ENCODE peak calls at places on chromosome 4, in four cellular contexts. L, C, G and M are unnamed samples. For H3K4me1, the result is how much of the 10 kb centered on the place peaks cover.

GRCh38 chr4:167541286-167541685 is 307.0 kb upstream of the SPOCK3 start:
- DNase-seq in L (no peak), C (no peak), G (no peak), M (peak)

GRCh38 chr4:6445403-6446129 is 26.8 kb downstream of the PPP2R2C start:
- DNase-seq in L (no peak), C (no peak), G (no peak), M (no peak)

GRCh38 chr4:2159931-2160330 is 82.0 kb downstream of the HAUS3 start:
- DNase-seq in L (no peak), C (no peak), G (no peak), M (no peak)

GRCh38 chr4:3703677-3704521 is 62.3 kb upstream of the ADRA2C start:
- DNase-seq in L (no peak), C (no peak), G (no peak), M (no peak)

GRCh38 chr4:44493924-44494323 is 45.3 kb upstream of the KCTD8 start:
- DNase-seq in L (no peak), C (no peak), G (no peak), M (peak)

GRCh38 chr4:94978904-94979303 is 221.1 kb downstream of the BMPR1B start:
- DNase-seq in L (no peak), C (no peak), G (no peak), M (no peak)

GRCh38 chr4:145234086-145234694 is 53.8 kb upstream of the OTUD4 start:
- DNase-seq in L (no peak), C (no peak), G (peak), M (peak)

GRCh38 chr4:144591401-144591800 is 54.6 kb upstream of the HHIP start:
- DNase-seq in L (no peak), C (no peak), G (no peak), M (peak)

GRCh38 chr4:156945532-156945931 is 26.1 kb downstream of the PDGFC start:
- DNase-seq in L (no peak), C (no peak), G (no peak), M (peak)

GRCh38 chr4:175125410-175126068 is 207.4 kb downstream of the ADAM29 start:
- DNase-seq in L (no peak), C (no peak), G (no peak), M (no peak)

GRCh38 chr4:101651778-101652177 is 138.8 kb upstream of the BANK1 start:
- DNase-seq in L (no peak), C (peak), G (no peak), M (peak)

GRCh38 chr4:21811576-21811975 is 137.0 kb downstream of the KCNIP4 start:
- DNase-seq in L (no peak), C (no peak), G (no peak), M (peak)

GRCh38 chr4:177726111-177726510 is 283.9 kb upstream of the AGA start:
- DNase-seq in L (no peak), C (no peak), G (no peak), M (peak)

GRCh38 chr4:99507762-99508161 is 3.1 kb upstream of the C4orf17 start:
- DNase-seq in L (no peak), C (no peak), G (peak), M (no peak)

GRCh38 chr4:86831262-86832090 is 17.7 kb downstream of the SLC10A6 start:
- DNase-seq in L (peak), C (peak), G (no peak), M (peak)

GRCh38 chr4:159540501-159540900 is 437.6 kb downstream of the RAPGEF2 start:
- DNase-seq in L (no peak), C (no peak), G (no peak), M (no peak)
- H3K4me1 ChIP-seq in L (under half), C (under half), G (under half), M (under half)

DNA sequence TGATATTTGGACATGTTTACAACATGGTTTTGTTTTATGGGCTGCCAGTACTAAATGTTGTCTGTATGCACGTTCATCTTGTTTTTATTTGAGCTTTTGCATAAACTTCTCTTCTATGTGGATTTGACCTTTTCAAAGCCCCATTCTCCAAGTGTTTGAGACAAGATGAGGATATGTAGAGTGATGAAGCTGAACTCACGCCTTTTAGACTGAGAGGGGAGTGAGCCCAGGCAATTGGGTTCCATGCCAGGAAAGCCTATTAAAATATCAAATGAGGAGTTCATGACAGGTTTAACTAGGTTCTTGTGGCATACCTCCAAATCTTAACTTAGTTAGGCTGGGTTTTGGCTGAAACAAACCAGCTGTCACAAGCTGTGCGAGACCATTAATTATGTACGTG is 170.4 kb upstream of the LDB2 start:
- DNase-seq in L (no peak), C (no peak), G (no peak), M (no peak)
- H3K4me1 ChIP-seq in L (under half), C (under half), G (under half), M (half or more)

GRCh38 chr4:8613421-8614364 is 21.1 kb downstream of the CPZ start:
- DNase-seq in L (peak), C (no peak), G (no peak), M (no peak)
- H3K4me1 ChIP-seq in L (under half), C (under half), G (under half), M (under half)

GRCh38 chr4:153570228-153570973 is 104.2 kb downstream of the TMEM131L start:
- DNase-seq in L (no peak), C (no peak), G (no peak), M (no peak)
- H3K4me1 ChIP-seq in L (under half), C (half or more), G (under half), M (under half)

GRCh38 chr4:184342167-184342856 is 124.6 kb upstream of the ENPP6 start:
- DNase-seq in L (no peak), C (no peak), G (no peak), M (no peak)
- H3K4me1 ChIP-seq in L (under half), C (under half), G (under half), M (under half)

GRCh38 chr4:155690044-155690837 is 23.6 kb downstream of the GUCY1A1 start:
- DNase-seq in L (no peak), C (no peak), G (no peak), M (no peak)

GRCh38 chr4:155679343-155679742 is 12.7 kb downstream of the GUCY1A1 start:
- DNase-seq in L (no peak), C (no peak), G (no peak), M (peak)

GRCh38 chr4:155687380-155687982 is 20.8 kb downstream of the GUCY1A1 start:
- DNase-seq in L (no peak), C (no peak), G (no peak), M (no peak)

GRCh38 chr4:155688211-155688610 is 21.6 kb downstream of the GUCY1A1 start:
- DNase-seq in L (no peak), C (no peak), G (no peak), M (no peak)

DNA sequence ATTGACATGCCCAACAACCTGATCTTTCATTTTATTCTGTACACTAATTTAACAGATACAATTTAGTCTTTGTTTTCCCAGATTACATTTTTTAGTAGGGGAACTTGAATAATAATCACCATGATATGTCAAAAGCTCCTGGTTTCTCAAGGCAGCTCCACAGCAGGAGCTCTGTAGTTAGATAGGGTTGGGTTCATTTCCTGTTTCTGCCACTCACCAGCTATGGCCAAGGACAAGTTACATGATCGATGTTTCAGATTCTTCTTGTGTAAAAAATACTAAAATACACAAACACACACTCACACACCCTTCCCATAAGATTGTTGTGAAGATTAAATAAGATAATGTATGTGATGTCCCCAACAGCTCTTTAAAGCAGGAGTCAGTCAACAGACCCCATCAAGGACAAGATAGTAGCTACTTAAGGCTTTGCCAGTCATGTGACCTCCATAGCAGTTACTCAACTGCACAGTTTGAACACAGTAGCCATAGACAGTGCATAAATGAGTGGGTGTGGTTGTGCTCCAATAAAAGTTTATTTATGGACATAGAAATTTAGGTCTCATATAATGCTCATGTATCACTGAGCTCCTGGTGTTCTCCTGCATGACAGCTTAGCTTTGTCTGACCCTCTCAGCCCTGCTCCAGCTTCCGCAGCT is 18.4 kb downstream of the GUCY1A1 start:
- DNase-seq in L (no peak), C (no peak), G (no peak), M (no peak)
- H3K4me1 ChIP-seq in L (under half), C (under half), G (under half), M (under half)